ENCODE peak calls at places on chromosome 12, in four cellular contexts. L, J, D and M are unnamed samples. For H3K4me1, the result is how much of the 10 kb centered on the place peaks cover.

GRCh38 chr12:51362747-51363342 is 16.4 kb upstream of the CELA1 start:
- DNase-seq in D (no peak), L (no peak), J (no peak), M (no peak)

GRCh38 chr12:5078423-5078822 is 34.7 kb downstream of the KCNA5 start:
- DNase-seq in D (no peak), L (no peak), J (no peak), M (no peak)

GRCh38 chr12:120892265-120892664 is 11.9 kb downstream of the SPPL3 start:
- DNase-seq in J (no peak), L (no peak), D (no peak), M (no peak)

GRCh38 chr12:130335517-130336392 is 1.9 kb upstream of the PIWIL1 start:
- DNase-seq in L (peak), D (peak), J (no peak), M (no peak)

GRCh38 chr12:54230555-54230954 is 41.8 kb upstream of the SMUG1 start:
- DNase-seq in D (no peak), J (no peak), L (no peak), M (no peak)

GRCh38 chr12:123319826-123320225 is 44.8 kb downstream of the SBNO1 start:
- DNase-seq in D (no peak), L (no peak), J (no peak), M (no peak)

GRCh38 chr12:115322275-115322674 is 638.3 kb upstream of the TBX3 start:
- DNase-seq in J (no peak), D (no peak), L (peak), M (no peak)

GRCh38 chr12:118359541-118359915 is 13.2 kb downstream of the TAOK3 start:
- DNase-seq in J (no peak), L (no peak), D (no peak), M (no peak)

GRCh38 chr12:95390192-95390591 is 83.8 kb upstream of the METAP2 start:
- DNase-seq in D (no peak), J (no peak), L (no peak), M (no peak)

GRCh38 chr12:77214136-77214535 is 148.8 kb upstream of the E2F7 start:
- DNase-seq in D (no peak), L (peak), J (no peak), M (no peak)

GRCh38 chr12:4771172-4771959 is 51.2 kb downstream of the GALNT8 start:
- DNase-seq in L (no peak), D (no peak), J (no peak), M (no peak)

GRCh38 chr12:92905811-92906554 is 23.1 kb downstream of the EEA1 start:
- DNase-seq in L (peak), J (no peak), D (no peak), M (no peak)

GRCh38 chr12:32331133-32331532 is 68.2 kb upstream of the FGD4 start:
- DNase-seq in L (peak), D (no peak), J (no peak), M (no peak)

GRCh38 chr12:8065991-8066594 is at the start of gene C3AR1:
- DNase-seq in J (no peak), D (no peak), L (peak), M (no peak)

GRCh38 chr12:27382126-27382795 is 49.6 kb downstream of the BMAL2 start:
- DNase-seq in J (no peak), D (no peak), L (no peak), M (no peak)

GRCh38 chr12:113133036-113133435 is 2.5 kb downstream of the RASAL1 start:
- DNase-seq in D (no peak), L (no peak), J (no peak), M (peak)

GRCh38 chr12:113136990-113137511 is 1.5 kb upstream of the RASAL1 start:
- DNase-seq in D (no peak), J (peak), L (no peak), M (peak)

GRCh38 chr12:113136128-113136989 is 798 bp upstream of the RASAL1 start:
- DNase-seq in J (peak), D (no peak), L (no peak), M (peak)

GRCh38 chr12:113135178-113136127 is at the start of gene RASAL1:
- DNase-seq in L (no peak), J (peak), D (peak), M (peak)

DNA sequence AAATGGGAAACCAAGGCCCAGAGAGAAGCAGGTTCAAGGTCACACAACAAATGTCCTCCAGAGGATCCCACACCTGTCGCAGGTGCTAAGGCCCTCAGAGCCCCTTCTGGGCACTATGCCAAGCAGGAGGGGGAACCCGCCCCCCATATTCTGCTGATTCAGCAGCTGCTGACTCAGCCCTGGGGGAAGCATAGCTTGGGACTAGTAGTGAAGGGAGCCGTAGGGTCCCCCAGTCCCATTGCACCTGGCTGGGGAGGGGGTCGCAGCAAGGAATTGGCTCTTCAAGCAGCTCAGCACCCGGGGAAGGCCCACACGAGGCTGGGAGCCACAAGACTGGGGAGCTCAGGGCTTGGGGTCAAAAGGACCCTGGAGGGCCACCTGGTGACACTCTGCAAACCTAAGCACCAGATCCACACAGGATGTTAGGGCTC is 1.0 kb downstream of the RASAL1 start:
- DNase-seq in L (no peak), J (no peak), D (no peak), M (peak)
- H3K4me1 ChIP-seq in L (under half), J (under half), D (under half), M (under half)

GRCh38 chr12:3265406-3265805 is 188.2 kb downstream of the TSPAN9 start:
- DNase-seq in D (no peak), L (no peak), J (no peak), M (no peak)

GRCh38 chr12:3263939-3264699 is 186.9 kb downstream of the TSPAN9 start:
- DNase-seq in L (no peak), J (no peak), D (no peak), M (no peak)

GRCh38 chr12:3261782-3262359 is 184.7 kb downstream of the TSPAN9 start:
- DNase-seq in D (no peak), L (peak), J (no peak), M (no peak)

GRCh38 chr12:3262466-3262865 is 185.3 kb downstream of the TSPAN9 start:
- DNase-seq in J (no peak), D (no peak), L (no peak), M (no peak)

DNA sequence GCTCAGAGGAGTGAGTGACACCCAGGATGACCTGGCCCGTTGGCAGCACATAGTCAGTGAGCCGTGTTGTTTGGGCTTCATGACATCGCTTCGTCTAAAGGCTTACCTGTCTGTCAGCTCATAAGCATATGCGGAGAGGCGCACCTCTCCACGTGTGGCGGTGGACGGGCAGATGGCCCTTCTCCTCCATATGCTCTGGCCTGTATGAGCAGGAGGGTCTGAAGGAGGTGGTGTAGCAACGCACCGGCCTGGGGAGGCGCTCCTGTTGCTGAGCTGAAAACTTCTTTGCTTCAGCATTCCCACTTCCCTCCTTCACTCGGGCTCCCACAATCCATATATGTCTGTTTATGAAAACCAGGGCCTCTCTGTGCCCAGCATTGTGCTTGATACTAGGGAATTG is 186.1 kb downstream of the TSPAN9 start:
- DNase-seq in D (no peak), J (no peak), L (no peak), M (no peak)
- H3K4me1 ChIP-seq in D (under half), J (under half), L (under half), M (under half)

DNA sequence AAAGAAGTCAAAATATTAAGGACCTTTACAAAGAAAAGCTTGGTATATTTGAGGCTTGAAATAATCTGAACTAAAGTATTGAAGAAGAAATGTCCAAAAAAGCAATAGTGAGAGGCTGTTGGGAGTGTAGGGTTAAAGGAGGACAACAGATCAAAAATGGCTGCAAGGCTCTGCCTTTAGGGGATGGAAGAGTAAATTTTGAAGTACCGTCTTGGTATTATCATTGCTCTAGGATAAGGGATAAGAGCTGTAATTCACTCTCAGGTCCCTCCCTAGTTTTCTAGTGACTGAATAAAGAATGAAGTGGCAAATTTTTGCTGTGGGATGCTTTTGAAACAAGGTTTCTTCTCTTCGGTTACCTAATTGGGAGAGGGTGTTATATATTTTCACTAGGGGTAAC is 38.7 kb downstream of the LEMD3 start:
- DNase-seq in D (no peak), L (no peak), J (no peak), M (no peak)
- H3K4me1 ChIP-seq in D (under half), L (under half), J (under half), M (under half)

DNA sequence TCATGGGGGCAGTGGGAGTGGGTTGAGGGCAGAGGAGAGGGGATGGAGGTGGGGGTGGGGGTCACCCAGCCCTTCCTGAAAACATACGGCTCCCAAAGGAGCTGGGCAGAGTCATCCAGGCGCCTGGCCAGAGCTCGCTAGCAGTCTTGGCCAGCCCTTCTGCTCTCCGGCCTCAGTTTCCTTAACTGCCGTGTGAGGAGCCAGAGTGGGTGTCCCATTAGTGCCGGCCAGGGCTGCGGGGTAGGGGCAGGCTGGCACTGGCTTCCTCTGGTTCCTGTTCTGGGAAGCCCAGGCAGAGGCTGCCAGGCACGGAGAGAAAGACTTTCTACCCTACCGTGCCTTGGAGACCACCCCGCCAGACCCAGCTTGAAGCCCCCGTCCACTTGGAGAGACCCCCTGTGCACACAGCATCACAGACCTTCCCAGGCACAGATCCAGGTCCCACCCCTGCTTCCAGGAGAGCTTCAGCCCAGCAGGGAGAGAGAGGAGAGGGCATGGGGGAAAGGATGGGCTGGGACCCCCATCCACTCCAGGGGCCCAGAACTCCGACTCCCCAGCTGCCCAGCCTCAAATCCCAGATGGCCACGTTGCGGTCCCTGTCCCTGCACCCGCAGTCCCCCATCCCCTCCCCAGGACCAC is 93.3 kb downstream of the RFLNA start:
- DNase-seq in J (no peak), D (no peak), L (no peak), M (no peak)
- H3K4me1 ChIP-seq in J (under half), D (under half), L (half or more), M (under half)

GRCh38 chr12:11879306-11879705 is 191.4 kb upstream of the BCL2L14 start:
- DNase-seq in J (no peak), D (no peak), L (peak), M (no peak)
- H3K4me1 ChIP-seq in J (under half), D (under half), L (under half), M (under half)